ENCODE peak calls at places on chromosomes 7 and 10, in eight cellular contexts. One of them, this sample, is unnamed. For H3K27me3 and H3K36me3, the result is how much of the 10 kb centered on the place peaks cover.

GRCh38 chr7:121286742-121287699 is 41.8 kb upstream of the WNT16 start:
- DNase-seq in transverse colon: no peak
- DNase-seq in osteoblast: no peak
- DNase-seq in ovary: no peak
- DNase-seq in mesendoderm: no peak
- DNase-seq in breast epithelium: no peak
- DNase-seq in neuronal stem cell: no peak
- DNase-seq in heart left ventricle: no peak
- DNase-seq in this sample: no peak

GRCh38 chr7:116991233-116991632 is 37.9 kb downstream of the ST7 start:
- DNase-seq in osteoblast: no peak
- DNase-seq in neuronal stem cell: no peak
- DNase-seq in ovary: no peak
- DNase-seq in transverse colon: no peak
- DNase-seq in mesendoderm: no peak
- DNase-seq in breast epithelium: no peak
- DNase-seq in heart left ventricle: no peak
- DNase-seq in this sample: no peak

GRCh38 chr7:49166441-49166840 is 242.1 kb downstream of the CDC14C start:
- DNase-seq in transverse colon: no peak
- DNase-seq in mesendoderm: peak
- DNase-seq in osteoblast: no peak
- DNase-seq in neuronal stem cell: no peak
- DNase-seq in ovary: no peak
- DNase-seq in heart left ventricle: no peak
- DNase-seq in breast epithelium: no peak
- DNase-seq in this sample: peak

GRCh38 chr10:34299105-34299611 is 515.9 kb downstream of the PARD3 start:
- DNase-seq in mesendoderm: no peak
- DNase-seq in neuronal stem cell: no peak
- DNase-seq in heart left ventricle: no peak
- DNase-seq in breast epithelium: no peak
- DNase-seq in osteoblast: no peak
- DNase-seq in ovary: no peak
- DNase-seq in transverse colon: no peak
- DNase-seq in this sample: no peak

GRCh38 chr7:73906874-73907273 is 45.9 kb downstream of the TMEM270 start:
- DNase-seq in ovary: no peak
- DNase-seq in neuronal stem cell: no peak
- DNase-seq in breast epithelium: no peak
- DNase-seq in heart left ventricle: no peak
- DNase-seq in transverse colon: no peak
- DNase-seq in mesendoderm: no peak
- DNase-seq in osteoblast: no peak
- DNase-seq in this sample: peak

GRCh38 chr10:42753507-42754154 is 29.0 kb upstream of the BMS1 start:
- DNase-seq in heart left ventricle: no peak
- DNase-seq in mesendoderm: no peak
- DNase-seq in breast epithelium: no peak
- DNase-seq in transverse colon: no peak
- DNase-seq in ovary: no peak
- DNase-seq in osteoblast: peak
- DNase-seq in neuronal stem cell: peak
- DNase-seq in this sample: peak

GRCh38 chr10:24695452-24695851 is 28.2 kb downstream of the ARHGAP21 start:
- DNase-seq in breast epithelium: no peak
- DNase-seq in mesendoderm: no peak
- DNase-seq in osteoblast: no peak
- DNase-seq in ovary: no peak
- DNase-seq in neuronal stem cell: no peak
- DNase-seq in heart left ventricle: no peak
- DNase-seq in transverse colon: no peak
- DNase-seq in this sample: no peak

GRCh38 chr10:133275683-133276092 is 980 bp downstream of the ADAM8 start:
- DNase-seq in breast epithelium: no peak
- DNase-seq in ovary: no peak
- DNase-seq in osteoblast: peak
- DNase-seq in transverse colon: no peak
- DNase-seq in mesendoderm: no peak
- DNase-seq in heart left ventricle: no peak
- DNase-seq in neuronal stem cell: no peak
- DNase-seq in this sample: peak

GRCh38 chr7:46651070-46651469 is 730.0 kb upstream of the IGFBP3 start:
- DNase-seq in osteoblast: no peak
- DNase-seq in ovary: no peak
- DNase-seq in mesendoderm: no peak
- DNase-seq in transverse colon: peak
- DNase-seq in neuronal stem cell: no peak
- DNase-seq in heart left ventricle: no peak
- DNase-seq in breast epithelium: no peak
- DNase-seq in this sample: no peak

GRCh38 chr10:123135415-123136141 is at the start of gene HMX3:
- DNase-seq in neuronal stem cell: no peak
- DNase-seq in ovary: no peak
- DNase-seq in osteoblast: peak
- DNase-seq in transverse colon: no peak
- DNase-seq in breast epithelium: no peak
- DNase-seq in heart left ventricle: no peak
- DNase-seq in mesendoderm: peak
- DNase-seq in this sample: peak
- H3K4me3 ChIP-seq in neuronal stem cell: peak
- H3K4me3 ChIP-seq in ovary: peak
- H3K4me3 ChIP-seq in osteoblast: peak
- H3K4me3 ChIP-seq in transverse colon: no peak
- H3K4me3 ChIP-seq in breast epithelium: peak
- H3K4me3 ChIP-seq in heart left ventricle: peak
- H3K4me3 ChIP-seq in mesendoderm: peak
- H3K4me3 ChIP-seq in this sample: peak

GRCh38 chr7:120274482-120274881 is 1.5 kb downstream of the KCND2 start:
- DNase-seq in transverse colon: no peak
- DNase-seq in breast epithelium: no peak
- DNase-seq in osteoblast: peak
- DNase-seq in ovary: peak
- DNase-seq in mesendoderm: no peak
- DNase-seq in heart left ventricle: no peak
- DNase-seq in neuronal stem cell: no peak
- DNase-seq in this sample: peak

GRCh38 chr7:120272261-120272895 is 597 bp upstream of the KCND2 start:
- DNase-seq in mesendoderm: peak
- DNase-seq in breast epithelium: no peak
- DNase-seq in ovary: peak
- DNase-seq in osteoblast: peak
- DNase-seq in neuronal stem cell: peak
- DNase-seq in transverse colon: no peak
- DNase-seq in heart left ventricle: no peak
- DNase-seq in this sample: peak

GRCh38 chr7:120272896-120273475 is at the start of gene KCND2:
- DNase-seq in heart left ventricle: no peak
- DNase-seq in breast epithelium: no peak
- DNase-seq in osteoblast: peak
- DNase-seq in ovary: peak
- DNase-seq in mesendoderm: peak
- DNase-seq in transverse colon: no peak
- DNase-seq in neuronal stem cell: peak
- DNase-seq in this sample: peak

GRCh38 chr7:120274899-120275298 is 1.9 kb downstream of the KCND2 start:
- DNase-seq in heart left ventricle: no peak
- DNase-seq in mesendoderm: no peak
- DNase-seq in neuronal stem cell: no peak
- DNase-seq in transverse colon: no peak
- DNase-seq in osteoblast: no peak
- DNase-seq in ovary: no peak
- DNase-seq in breast epithelium: no peak
- DNase-seq in this sample: no peak

GRCh38 chr7:120273476-120273975 is 551 bp downstream of the KCND2 start:
- DNase-seq in breast epithelium: no peak
- DNase-seq in mesendoderm: peak
- DNase-seq in transverse colon: no peak
- DNase-seq in osteoblast: peak
- DNase-seq in neuronal stem cell: peak
- DNase-seq in ovary: peak
- DNase-seq in heart left ventricle: no peak
- DNase-seq in this sample: peak
- H3K27me3 ChIP-seq in breast epithelium: under half
- H3K27me3 ChIP-seq in mesendoderm: under half
- H3K27me3 ChIP-seq in transverse colon: under half
- H3K27me3 ChIP-seq in osteoblast: under half
- H3K27me3 ChIP-seq in neuronal stem cell: under half
- H3K27me3 ChIP-seq in ovary: under half
- H3K27me3 ChIP-seq in heart left ventricle: under half
- H3K27me3 ChIP-seq in this sample: under half

GRCh38 chr10:103605359-103606156 is 112.1 kb downstream of the NEURL1 start:
- DNase-seq in neuronal stem cell: no peak
- DNase-seq in heart left ventricle: peak
- DNase-seq in breast epithelium: no peak
- DNase-seq in ovary: peak
- DNase-seq in mesendoderm: peak
- DNase-seq in transverse colon: peak
- DNase-seq in osteoblast: peak
- DNase-seq in this sample: peak
- H3K36me3 ChIP-seq in neuronal stem cell: under half
- H3K36me3 ChIP-seq in heart left ventricle: half or more
- H3K36me3 ChIP-seq in breast epithelium: under half
- H3K36me3 ChIP-seq in ovary: under half
- H3K36me3 ChIP-seq in mesendoderm: under half
- H3K36me3 ChIP-seq in transverse colon: under half
- H3K36me3 ChIP-seq in osteoblast: half or more
- H3K36me3 ChIP-seq in this sample: under half

DNA sequence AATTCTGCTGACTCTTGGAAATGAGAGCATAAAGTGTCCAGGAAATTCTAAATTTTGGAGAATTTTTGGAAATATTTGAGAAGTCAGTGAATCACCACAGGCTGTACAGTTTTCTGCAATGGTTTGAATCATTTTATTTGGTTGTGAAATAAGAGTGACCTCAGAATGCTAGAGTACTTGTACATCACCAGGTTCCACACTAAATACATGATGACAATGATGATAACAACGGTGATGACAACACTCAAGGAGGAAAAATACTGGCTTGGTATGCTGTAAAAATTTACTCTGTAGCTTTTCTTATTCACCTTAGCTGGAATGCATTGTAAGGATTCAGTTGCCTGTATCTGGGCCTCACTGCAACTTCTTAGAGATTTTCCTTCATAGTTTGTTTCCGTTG is 30.4 kb upstream of the NME8 start:
- DNase-seq in transverse colon: no peak
- DNase-seq in heart left ventricle: no peak
- DNase-seq in osteoblast: no peak
- DNase-seq in ovary: no peak
- DNase-seq in mesendoderm: no peak
- DNase-seq in neuronal stem cell: no peak
- DNase-seq in breast epithelium: no peak
- DNase-seq in this sample: no peak
- H3K4me3 ChIP-seq in transverse colon: no peak
- H3K4me3 ChIP-seq in heart left ventricle: no peak
- H3K4me3 ChIP-seq in osteoblast: no peak
- H3K4me3 ChIP-seq in ovary: no peak
- H3K4me3 ChIP-seq in mesendoderm: no peak
- H3K4me3 ChIP-seq in neuronal stem cell: no peak
- H3K4me3 ChIP-seq in breast epithelium: no peak
- H3K4me3 ChIP-seq in this sample: no peak

GRCh38 chr7:36203081-36203775 is 50.2 kb downstream of the EEPD1 start:
- DNase-seq in heart left ventricle: no peak
- DNase-seq in osteoblast: no peak
- DNase-seq in mesendoderm: peak
- DNase-seq in ovary: no peak
- DNase-seq in neuronal stem cell: peak
- DNase-seq in breast epithelium: no peak
- DNase-seq in transverse colon: no peak
- DNase-seq in this sample: no peak

GRCh38 chr7:36202347-36202896 is 49.4 kb downstream of the EEPD1 start:
- DNase-seq in mesendoderm: no peak
- DNase-seq in transverse colon: no peak
- DNase-seq in neuronal stem cell: no peak
- DNase-seq in ovary: no peak
- DNase-seq in osteoblast: no peak
- DNase-seq in heart left ventricle: no peak
- DNase-seq in breast epithelium: no peak
- DNase-seq in this sample: no peak

GRCh38 chr7:36198854-36199266 is 45.8 kb downstream of the EEPD1 start:
- DNase-seq in ovary: no peak
- DNase-seq in neuronal stem cell: no peak
- DNase-seq in transverse colon: no peak
- DNase-seq in heart left ventricle: no peak
- DNase-seq in breast epithelium: no peak
- DNase-seq in mesendoderm: no peak
- DNase-seq in osteoblast: no peak
- DNase-seq in this sample: no peak

GRCh38 chr7:36201122-36201723 is 48.2 kb downstream of the EEPD1 start:
- DNase-seq in neuronal stem cell: no peak
- DNase-seq in osteoblast: no peak
- DNase-seq in heart left ventricle: no peak
- DNase-seq in mesendoderm: no peak
- DNase-seq in ovary: no peak
- DNase-seq in breast epithelium: no peak
- DNase-seq in transverse colon: no peak
- DNase-seq in this sample: no peak

DNA sequence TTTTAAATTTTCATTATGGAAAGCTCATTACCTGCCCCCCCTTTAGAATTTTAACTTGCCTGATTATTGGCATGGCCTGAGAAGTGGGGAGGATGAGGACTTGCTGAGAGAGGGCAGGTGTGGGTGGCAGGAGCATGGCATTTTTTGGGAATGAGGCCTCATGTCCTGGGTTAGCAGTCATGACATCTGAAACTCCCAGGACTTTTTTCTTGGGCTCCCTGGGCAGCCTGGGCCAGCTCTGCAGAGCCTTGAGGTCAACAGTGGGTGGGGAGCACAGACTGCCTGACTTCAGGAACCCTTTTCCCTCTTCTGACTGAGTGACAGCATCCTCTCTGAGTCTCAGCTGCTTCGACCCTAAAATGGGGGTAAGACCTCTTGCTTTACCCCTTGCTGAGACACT is 46.3 kb downstream of the EEPD1 start:
- DNase-seq in breast epithelium: no peak
- DNase-seq in transverse colon: no peak
- DNase-seq in heart left ventricle: no peak
- DNase-seq in ovary: no peak
- DNase-seq in osteoblast: no peak
- DNase-seq in mesendoderm: no peak
- DNase-seq in neuronal stem cell: no peak
- DNase-seq in this sample: no peak
- H3K27me3 ChIP-seq in breast epithelium: under half
- H3K27me3 ChIP-seq in transverse colon: under half
- H3K27me3 ChIP-seq in heart left ventricle: under half
- H3K27me3 ChIP-seq in ovary: under half
- H3K27me3 ChIP-seq in osteoblast: under half
- H3K27me3 ChIP-seq in mesendoderm: under half
- H3K27me3 ChIP-seq in neuronal stem cell: under half
- H3K27me3 ChIP-seq in this sample: under half

GRCh38 chr7:112125250-112125649 is 80.9 kb downstream of the DOCK4 start:
- DNase-seq in transverse colon: no peak
- DNase-seq in breast epithelium: no peak
- DNase-seq in neuronal stem cell: no peak
- DNase-seq in ovary: no peak
- DNase-seq in osteoblast: no peak
- DNase-seq in mesendoderm: no peak
- DNase-seq in heart left ventricle: no peak
- DNase-seq in this sample: no peak
- H3K36me3 ChIP-seq in transverse colon: under half
- H3K36me3 ChIP-seq in breast epithelium: under half
- H3K36me3 ChIP-seq in neuronal stem cell: under half
- H3K36me3 ChIP-seq in ovary: under half
- H3K36me3 ChIP-seq in osteoblast: under half
- H3K36me3 ChIP-seq in mesendoderm: under half
- H3K36me3 ChIP-seq in heart left ventricle: under half
- H3K36me3 ChIP-seq in this sample: under half

This sample was measured in H7.